ENCODE peak calls at places on chromosome 14, in five cellular contexts. One of them, this sample, is unnamed.

GRCh38 chr14:86050072-86050683 is 520.2 kb downstream of the FLRT2 start:
- DNase-seq in fibroblast of lung: no peak
- DNase-seq in T-helper 1 cell: no peak
- DNase-seq in foreskin fibroblast: no peak
- DNase-seq in A549: no peak
- DNase-seq in this sample: no peak

GRCh38 chr14:88613552-88614010 is 50.7 kb downstream of the ZC3H14 start:
- DNase-seq in T-helper 1 cell: peak
- DNase-seq in A549: no peak
- DNase-seq in fibroblast of lung: peak
- DNase-seq in foreskin fibroblast: no peak
- DNase-seq in this sample: peak

GRCh38 chr14:103199141-103199540 is 75.9 kb downstream of the TNFAIP2 start:
- DNase-seq in A549: no peak
- DNase-seq in T-helper 1 cell: no peak
- DNase-seq in foreskin fibroblast: no peak
- DNase-seq in fibroblast of lung: peak
- DNase-seq in this sample: peak

GRCh38 chr14:105128059-105128458 is 40.5 kb downstream of the JAG2 start:
- DNase-seq in foreskin fibroblast: no peak
- DNase-seq in fibroblast of lung: no peak
- DNase-seq in A549: no peak
- DNase-seq in T-helper 1 cell: no peak
- DNase-seq in this sample: no peak

GRCh38 chr14:73465833-73466532 is 7.6 kb upstream of the NUMB start:
- DNase-seq in foreskin fibroblast: no peak
- DNase-seq in A549: no peak
- DNase-seq in T-helper 1 cell: no peak
- DNase-seq in fibroblast of lung: peak
- DNase-seq in this sample: no peak

GRCh38 chr14:22039938-22040780 is 366.5 kb upstream of the OR4E1 start:
- DNase-seq in fibroblast of lung: no peak
- DNase-seq in T-helper 1 cell: peak
- DNase-seq in A549: peak
- DNase-seq in foreskin fibroblast: no peak
- DNase-seq in this sample: no peak

GRCh38 chr14:101600891-101601602 is 39.8 kb downstream of the DIO3 start:
- DNase-seq in foreskin fibroblast: no peak
- DNase-seq in fibroblast of lung: no peak
- DNase-seq in T-helper 1 cell: no peak
- DNase-seq in A549: no peak
- DNase-seq in this sample: no peak

GRCh38 chr14:44961151-44961729 is 507 bp downstream of the KLHL28 start:
- DNase-seq in T-helper 1 cell: peak
- DNase-seq in fibroblast of lung: peak
- DNase-seq in A549: peak
- DNase-seq in foreskin fibroblast: peak
- DNase-seq in this sample: peak

GRCh38 chr14:52400846-52401245 is 86.7 kb downstream of the PTGER2 start:
- DNase-seq in A549: no peak
- DNase-seq in T-helper 1 cell: peak
- DNase-seq in foreskin fibroblast: no peak
- DNase-seq in fibroblast of lung: no peak
- DNase-seq in this sample: no peak

GRCh38 chr14:38225946-38226345 is 18.2 kb downstream of the SSTR1 start:
- DNase-seq in foreskin fibroblast: no peak
- DNase-seq in fibroblast of lung: no peak
- DNase-seq in T-helper 1 cell: no peak
- DNase-seq in A549: no peak
- DNase-seq in this sample: no peak

GRCh38 chr14:60116181-60116580 is 24.5 kb downstream of the PCNX4 start:
- DNase-seq in T-helper 1 cell: no peak
- DNase-seq in fibroblast of lung: no peak
- DNase-seq in foreskin fibroblast: no peak
- DNase-seq in A549: no peak
- DNase-seq in this sample: no peak

GRCh38 chr14:75125617-75126016 is 1.2 kb downstream of the NEK9 start:
- DNase-seq in foreskin fibroblast: peak
- DNase-seq in T-helper 1 cell: no peak
- DNase-seq in A549: no peak
- DNase-seq in fibroblast of lung: peak
- DNase-seq in this sample: peak

GRCh38 chr14:61452452-61452851 is 131.1 kb downstream of the PRKCH start:
- DNase-seq in A549: no peak
- DNase-seq in foreskin fibroblast: no peak
- DNase-seq in fibroblast of lung: no peak
- DNase-seq in T-helper 1 cell: peak
- DNase-seq in this sample: no peak

GRCh38 chr14:102589761-102590290 is 2.6 kb upstream of the RCOR1 start:
- DNase-seq in foreskin fibroblast: no peak
- DNase-seq in T-helper 1 cell: no peak
- DNase-seq in fibroblast of lung: no peak
- DNase-seq in A549: no peak
- DNase-seq in this sample: no peak

GRCh38 chr14:106436310-106436905 is 910.0 kb downstream of the TMEM121 start:
- DNase-seq in T-helper 1 cell: peak
- DNase-seq in fibroblast of lung: no peak
- DNase-seq in A549: peak
- DNase-seq in foreskin fibroblast: no peak
- DNase-seq in this sample: no peak

GRCh38 chr14:21486640-21487087 is 9.7 kb downstream of the TOX4 start:
- DNase-seq in T-helper 1 cell: no peak
- DNase-seq in fibroblast of lung: peak
- DNase-seq in foreskin fibroblast: no peak
- DNase-seq in A549: no peak
- DNase-seq in this sample: peak

GRCh38 chr14:24279301-24280186 is 8.1 kb upstream of the RABGGTA start:
- DNase-seq in foreskin fibroblast: no peak
- DNase-seq in fibroblast of lung: no peak
- DNase-seq in T-helper 1 cell: peak
- DNase-seq in A549: no peak
- DNase-seq in this sample: no peak

GRCh38 chr14:51663783-51664326 is 12.1 kb downstream of the FRMD6 start:
- DNase-seq in fibroblast of lung: no peak
- DNase-seq in foreskin fibroblast: no peak
- DNase-seq in T-helper 1 cell: no peak
- DNase-seq in A549: no peak
- DNase-seq in this sample: no peak

GRCh38 chr14:65438266-65438933 is 25.9 kb downstream of the FUT8 start:
- DNase-seq in A549: no peak
- DNase-seq in fibroblast of lung: no peak
- DNase-seq in foreskin fibroblast: no peak
- DNase-seq in T-helper 1 cell: peak
- DNase-seq in this sample: no peak